ENCODE peak calls at places on chromosomes 11 and 22, in eight cellular contexts. One of them, this sample, is unnamed.

GRCh38 chr11:67437082-67437821 is at the start of gene PTPRCAP:
- DNase-seq in lower leg skin: no peak
- DNase-seq in left ventricle myocardium inferior: no peak
- DNase-seq in upper lobe of left lung: peak
- DNase-seq in mammary epithelial cell: no peak
- DNase-seq in astrocyte of the cerebellum: no peak
- DNase-seq in tibial artery: no peak
- DNase-seq in bronchial epithelial cell: no peak
- DNase-seq in this sample: no peak

GRCh38 chr22:47201186-47201995 is 438.9 kb downstream of the TBC1D22A start:
- DNase-seq in lower leg skin: no peak
- DNase-seq in left ventricle myocardium inferior: no peak
- DNase-seq in upper lobe of left lung: peak
- DNase-seq in mammary epithelial cell: no peak
- DNase-seq in astrocyte of the cerebellum: no peak
- DNase-seq in tibial artery: peak
- DNase-seq in bronchial epithelial cell: no peak
- DNase-seq in this sample: no peak

GRCh38 chr11:16966633-16967346 is 47.4 kb downstream of the PLEKHA7 start:
- DNase-seq in lower leg skin: no peak
- DNase-seq in left ventricle myocardium inferior: no peak
- DNase-seq in upper lobe of left lung: no peak
- DNase-seq in mammary epithelial cell: no peak
- DNase-seq in astrocyte of the cerebellum: no peak
- DNase-seq in tibial artery: no peak
- DNase-seq in bronchial epithelial cell: no peak
- DNase-seq in this sample: no peak

GRCh38 chr22:35589071-35589735 is 27.9 kb downstream of the MB start:
- DNase-seq in lower leg skin: no peak
- DNase-seq in left ventricle myocardium inferior: no peak
- DNase-seq in upper lobe of left lung: no peak
- DNase-seq in mammary epithelial cell: peak
- DNase-seq in astrocyte of the cerebellum: no peak
- DNase-seq in tibial artery: no peak
- DNase-seq in bronchial epithelial cell: peak
- DNase-seq in this sample: peak

GRCh38 chr11:15927866-15928217 is 428.5 kb downstream of the SOX6 start:
- DNase-seq in lower leg skin: no peak
- DNase-seq in left ventricle myocardium inferior: no peak
- DNase-seq in upper lobe of left lung: no peak
- DNase-seq in mammary epithelial cell: no peak
- DNase-seq in astrocyte of the cerebellum: no peak
- DNase-seq in tibial artery: no peak
- DNase-seq in bronchial epithelial cell: no peak
- DNase-seq in this sample: no peak

GRCh38 chr22:48692734-48693376 is 1134.8 kb downstream of the BRD1 start:
- DNase-seq in lower leg skin: no peak
- DNase-seq in left ventricle myocardium inferior: no peak
- DNase-seq in upper lobe of left lung: peak
- DNase-seq in mammary epithelial cell: no peak
- DNase-seq in astrocyte of the cerebellum: no peak
- DNase-seq in tibial artery: no peak
- DNase-seq in bronchial epithelial cell: no peak
- DNase-seq in this sample: no peak

GRCh38 chr22:42939941-42940653 is 74.9 kb downstream of the PACSIN2 start:
- DNase-seq in lower leg skin: no peak
- DNase-seq in left ventricle myocardium inferior: no peak
- DNase-seq in upper lobe of left lung: no peak
- DNase-seq in mammary epithelial cell: peak
- DNase-seq in astrocyte of the cerebellum: peak
- DNase-seq in tibial artery: peak
- DNase-seq in bronchial epithelial cell: peak
- DNase-seq in this sample: peak

GRCh38 chr22:32579533-32580220 is 105.1 kb downstream of the FBXO7 start:
- DNase-seq in lower leg skin: no peak
- DNase-seq in left ventricle myocardium inferior: peak
- DNase-seq in upper lobe of left lung: no peak
- DNase-seq in mammary epithelial cell: no peak
- DNase-seq in astrocyte of the cerebellum: peak
- DNase-seq in tibial artery: no peak
- DNase-seq in bronchial epithelial cell: no peak
- DNase-seq in this sample: no peak

GRCh38 chr11:96187779-96188624 is 155.0 kb downstream of the MAML2 start:
- DNase-seq in lower leg skin: no peak
- DNase-seq in left ventricle myocardium inferior: peak
- DNase-seq in upper lobe of left lung: no peak
- DNase-seq in mammary epithelial cell: peak
- DNase-seq in astrocyte of the cerebellum: peak
- DNase-seq in tibial artery: no peak
- DNase-seq in bronchial epithelial cell: peak
- DNase-seq in this sample: no peak

GRCh38 chr22:26320469-26320868 is 108.6 kb upstream of the ASPHD2 start:
- DNase-seq in lower leg skin: no peak
- DNase-seq in left ventricle myocardium inferior: no peak
- DNase-seq in upper lobe of left lung: no peak
- DNase-seq in mammary epithelial cell: no peak
- DNase-seq in astrocyte of the cerebellum: no peak
- DNase-seq in tibial artery: no peak
- DNase-seq in bronchial epithelial cell: no peak
- DNase-seq in this sample: no peak

GRCh38 chr11:32023370-32023964 is 67.4 kb upstream of the RCN1 start:
- DNase-seq in lower leg skin: no peak
- DNase-seq in left ventricle myocardium inferior: no peak
- DNase-seq in upper lobe of left lung: no peak
- DNase-seq in mammary epithelial cell: no peak
- DNase-seq in astrocyte of the cerebellum: no peak
- DNase-seq in tibial artery: no peak
- DNase-seq in bronchial epithelial cell: no peak
- DNase-seq in this sample: no peak

GRCh38 chr11:76152086-76152658 is 54.1 kb downstream of the WNT11 start:
- DNase-seq in lower leg skin: peak
- DNase-seq in left ventricle myocardium inferior: peak
- DNase-seq in upper lobe of left lung: peak
- DNase-seq in mammary epithelial cell: peak
- DNase-seq in astrocyte of the cerebellum: peak
- DNase-seq in tibial artery: peak
- DNase-seq in bronchial epithelial cell: peak
- DNase-seq in this sample: no peak

GRCh38 chr22:38696606-38697005 is 4.1 kb downstream of the JOSD1 start:
- DNase-seq in lower leg skin: no peak
- DNase-seq in left ventricle myocardium inferior: no peak
- DNase-seq in upper lobe of left lung: no peak
- DNase-seq in mammary epithelial cell: peak
- DNase-seq in astrocyte of the cerebellum: peak
- DNase-seq in tibial artery: no peak
- DNase-seq in bronchial epithelial cell: peak
- DNase-seq in this sample: no peak

GRCh38 chr11:106076923-106077608 is at the start of gene KBTBD3:
- DNase-seq in lower leg skin: peak
- DNase-seq in left ventricle myocardium inferior: peak
- DNase-seq in upper lobe of left lung: peak
- DNase-seq in mammary epithelial cell: peak
- DNase-seq in astrocyte of the cerebellum: peak
- DNase-seq in tibial artery: peak
- DNase-seq in bronchial epithelial cell: peak
- DNase-seq in this sample: peak

GRCh38 chr11:32830796-32831195 is 1.1 kb downstream of the PRRG4 start:
- DNase-seq in lower leg skin: no peak
- DNase-seq in left ventricle myocardium inferior: no peak
- DNase-seq in upper lobe of left lung: no peak
- DNase-seq in mammary epithelial cell: peak
- DNase-seq in astrocyte of the cerebellum: no peak
- DNase-seq in tibial artery: no peak
- DNase-seq in bronchial epithelial cell: peak
- DNase-seq in this sample: no peak

GRCh38 chr11:95790933-95791247 is 592 bp downstream of the CEP57 start:
- DNase-seq in lower leg skin: peak
- DNase-seq in left ventricle myocardium inferior: peak
- DNase-seq in upper lobe of left lung: no peak
- DNase-seq in mammary epithelial cell: peak
- DNase-seq in astrocyte of the cerebellum: peak
- DNase-seq in tibial artery: peak
- DNase-seq in bronchial epithelial cell: peak
- DNase-seq in this sample: no peak

GRCh38 chr11:32939866-32940265 is 47.3 kb downstream of the QSER1 start:
- DNase-seq in lower leg skin: no peak
- DNase-seq in left ventricle myocardium inferior: no peak
- DNase-seq in upper lobe of left lung: no peak
- DNase-seq in mammary epithelial cell: no peak
- DNase-seq in astrocyte of the cerebellum: no peak
- DNase-seq in tibial artery: no peak
- DNase-seq in bronchial epithelial cell: no peak
- DNase-seq in this sample: no peak

GRCh38 chr11:18699848-18700261 is 1.3 kb downstream of the TMEM86A start:
- DNase-seq in lower leg skin: peak
- DNase-seq in left ventricle myocardium inferior: peak
- DNase-seq in upper lobe of left lung: no peak
- DNase-seq in mammary epithelial cell: no peak
- DNase-seq in astrocyte of the cerebellum: no peak
- DNase-seq in tibial artery: peak
- DNase-seq in bronchial epithelial cell: no peak
- DNase-seq in this sample: no peak

GRCh38 chr11:114128399-114128798 is 68.9 kb downstream of the ZBTB16 start:
- DNase-seq in lower leg skin: no peak
- DNase-seq in left ventricle myocardium inferior: no peak
- DNase-seq in upper lobe of left lung: no peak
- DNase-seq in mammary epithelial cell: no peak
- DNase-seq in astrocyte of the cerebellum: no peak
- DNase-seq in tibial artery: no peak
- DNase-seq in bronchial epithelial cell: no peak
- DNase-seq in this sample: peak

GRCh38 chr22:17629646-17630045 is 1.1 kb upstream of the ATP6V1E1 start:
- DNase-seq in lower leg skin: no peak
- DNase-seq in left ventricle myocardium inferior: no peak
- DNase-seq in upper lobe of left lung: no peak
- DNase-seq in mammary epithelial cell: no peak
- DNase-seq in astrocyte of the cerebellum: no peak
- DNase-seq in tibial artery: no peak
- DNase-seq in bronchial epithelial cell: no peak
- DNase-seq in this sample: no peak
- H3K4me3 ChIP-seq in lower leg skin: no peak
- H3K4me3 ChIP-seq in left ventricle myocardium inferior: peak
- H3K4me3 ChIP-seq in upper lobe of left lung: no peak
- H3K4me3 ChIP-seq in mammary epithelial cell: peak
- H3K4me3 ChIP-seq in astrocyte of the cerebellum: no peak
- H3K4me3 ChIP-seq in tibial artery: no peak
- H3K4me3 ChIP-seq in bronchial epithelial cell: no peak
- H3K4me3 ChIP-seq in this sample: peak

DNA sequence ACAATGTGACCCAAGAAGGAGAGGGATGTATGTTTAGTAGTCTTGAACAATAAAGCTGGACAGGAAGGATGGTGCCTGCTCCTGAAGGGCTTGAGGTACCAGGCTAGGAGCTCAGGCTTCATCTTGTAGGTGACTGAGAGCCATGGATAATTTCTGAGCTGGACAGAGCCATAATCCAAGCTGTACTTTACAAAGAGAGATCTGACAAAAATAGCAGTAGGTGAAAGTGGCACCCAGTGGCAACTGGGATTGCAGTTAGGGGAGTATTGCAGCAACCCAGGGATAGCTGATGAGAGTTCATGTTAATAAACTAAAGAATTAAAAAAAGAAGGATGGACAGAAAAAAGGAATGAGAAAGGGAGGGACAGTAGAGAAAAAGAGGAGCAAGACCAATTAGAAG is 7.4 kb downstream of the XRRA1 start:
- DNase-seq in lower leg skin: no peak
- DNase-seq in left ventricle myocardium inferior: no peak
- DNase-seq in upper lobe of left lung: no peak
- DNase-seq in mammary epithelial cell: no peak
- DNase-seq in astrocyte of the cerebellum: no peak
- DNase-seq in tibial artery: no peak
- DNase-seq in bronchial epithelial cell: no peak
- DNase-seq in this sample: no peak
- TF ChIP-seq CTCF in lower leg skin: no peak
- TF ChIP-seq CTCF in left ventricle myocardium inferior: no peak
- TF ChIP-seq CTCF in upper lobe of left lung: no peak
- TF ChIP-seq CTCF in mammary epithelial cell: no peak
- TF ChIP-seq CTCF in astrocyte of the cerebellum: no peak
- TF ChIP-seq CTCF in tibial artery: no peak
- TF ChIP-seq CTCF in bronchial epithelial cell: peak
- TF ChIP-seq CTCF in this sample: no peak

DNA sequence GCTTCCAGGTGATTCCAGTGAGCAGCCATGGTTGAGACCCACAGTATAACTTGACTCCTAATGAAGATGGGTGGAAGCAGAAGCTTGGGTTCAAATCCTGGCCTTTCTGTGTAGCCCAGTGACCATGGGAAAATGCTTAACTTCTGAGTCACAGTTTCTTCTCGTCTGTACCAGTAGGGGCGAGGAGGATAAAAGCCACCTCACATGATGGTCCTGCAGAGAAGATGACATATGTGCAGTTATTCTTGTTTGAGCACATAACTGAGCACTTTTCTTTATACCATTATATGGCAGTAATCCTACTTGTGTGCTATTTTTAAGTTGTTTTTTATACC is 5.0 kb downstream of the TMEM109 start:
- DNase-seq in lower leg skin: no peak
- DNase-seq in left ventricle myocardium inferior: no peak
- DNase-seq in upper lobe of left lung: no peak
- DNase-seq in mammary epithelial cell: peak
- DNase-seq in astrocyte of the cerebellum: no peak
- DNase-seq in tibial artery: no peak
- DNase-seq in bronchial epithelial cell: peak
- DNase-seq in this sample: no peak
- H3K4me3 ChIP-seq in lower leg skin: no peak
- H3K4me3 ChIP-seq in left ventricle myocardium inferior: no peak
- H3K4me3 ChIP-seq in upper lobe of left lung: no peak
- H3K4me3 ChIP-seq in mammary epithelial cell: no peak
- H3K4me3 ChIP-seq in astrocyte of the cerebellum: no peak
- H3K4me3 ChIP-seq in tibial artery: no peak
- H3K4me3 ChIP-seq in bronchial epithelial cell: no peak
- H3K4me3 ChIP-seq in this sample: no peak

GRCh38 chr22:19103881-19104821 is 18.1 kb downstream of the DGCR2 start:
- DNase-seq in lower leg skin: no peak
- DNase-seq in left ventricle myocardium inferior: no peak
- DNase-seq in upper lobe of left lung: no peak
- DNase-seq in mammary epithelial cell: no peak
- DNase-seq in astrocyte of the cerebellum: peak
- DNase-seq in tibial artery: peak
- DNase-seq in bronchial epithelial cell: peak
- DNase-seq in this sample: no peak

GRCh38 chr22:19105456-19105855 is 16.8 kb downstream of the DGCR2 start:
- DNase-seq in lower leg skin: no peak
- DNase-seq in left ventricle myocardium inferior: no peak
- DNase-seq in upper lobe of left lung: no peak
- DNase-seq in mammary epithelial cell: no peak
- DNase-seq in astrocyte of the cerebellum: no peak
- DNase-seq in tibial artery: peak
- DNase-seq in bronchial epithelial cell: no peak
- DNase-seq in this sample: no peak

GRCh38 chr22:19107730-19108074 is 14.5 kb downstream of the DGCR2 start:
- DNase-seq in lower leg skin: no peak
- DNase-seq in left ventricle myocardium inferior: no peak
- DNase-seq in upper lobe of left lung: no peak
- DNase-seq in mammary epithelial cell: no peak
- DNase-seq in astrocyte of the cerebellum: no peak
- DNase-seq in tibial artery: peak
- DNase-seq in bronchial epithelial cell: no peak
- DNase-seq in this sample: no peak

GRCh38 chr22:19106886-19107729 is 15.1 kb downstream of the DGCR2 start:
- DNase-seq in lower leg skin: no peak
- DNase-seq in left ventricle myocardium inferior: no peak
- DNase-seq in upper lobe of left lung: no peak
- DNase-seq in mammary epithelial cell: no peak
- DNase-seq in astrocyte of the cerebellum: no peak
- DNase-seq in tibial artery: peak
- DNase-seq in bronchial epithelial cell: no peak
- DNase-seq in this sample: no peak

GRCh38 chr22:19105867-19106802 is 16.1 kb downstream of the DGCR2 start:
- DNase-seq in lower leg skin: no peak
- DNase-seq in left ventricle myocardium inferior: no peak
- DNase-seq in upper lobe of left lung: no peak
- DNase-seq in mammary epithelial cell: peak
- DNase-seq in astrocyte of the cerebellum: no peak
- DNase-seq in tibial artery: peak
- DNase-seq in bronchial epithelial cell: no peak
- DNase-seq in this sample: no peak
- TF ChIP-seq CTCF in lower leg skin: no peak
- TF ChIP-seq CTCF in left ventricle myocardium inferior: peak
- TF ChIP-seq CTCF in upper lobe of left lung: peak
- TF ChIP-seq CTCF in mammary epithelial cell: peak
- TF ChIP-seq CTCF in astrocyte of the cerebellum: no peak
- TF ChIP-seq CTCF in tibial artery: no peak
- TF ChIP-seq CTCF in bronchial epithelial cell: peak
- TF ChIP-seq CTCF in this sample: peak

This sample was measured in LNCaP clone FGC.